ENCODE peak calls at places on chromosomes 12 and 14, in nine cellular contexts. T is H1, C is suprapubic skin, Z is A549, Q is body of pancreas, V is uterus, R is IMR-90, O is right lobe of liver, X is heart left ventricle. J is an unnamed sample.

GRCh38 chr12:48078901-48079300 is 27.0 kb downstream of the SENP1 start:
- DNase-seq in Z (no peak), R (peak), V (no peak), T (no peak), O (no peak), C (no peak), X (no peak), Q (no peak), J (no peak)

GRCh38 chr12:66107451-66107915 is 23.1 kb downstream of the LLPH start:
- DNase-seq in V (peak), Z (peak), O (peak), R (peak), Q (peak), X (peak), C (peak), T (peak), J (peak)

GRCh38 chr12:122094735-122095561 is 16.4 kb downstream of the MLXIP start:
- DNase-seq in R (peak), V (no peak), C (peak), T (no peak), X (no peak), O (no peak), Q (peak), Z (peak), J (no peak)

GRCh38 chr14:72666610-72667009 is 227.3 kb downstream of the DPF3 start:
- DNase-seq in O (no peak), T (no peak), X (no peak), V (no peak), Z (peak), R (peak), C (no peak), Q (no peak), J (no peak)

GRCh38 chr12:85440273-85440672 is 160.3 kb downstream of the ALX1 start:
- DNase-seq in T (no peak), C (no peak), X (no peak), Q (no peak), Z (peak), R (no peak), O (no peak), V (no peak), J (no peak)

GRCh38 chr12:82413994-82414393 is 55.7 kb downstream of the METTL25 start:
- DNase-seq in Z (no peak), Q (no peak), V (no peak), O (no peak), C (no peak), R (peak), T (no peak), X (no peak), J (no peak)

GRCh38 chr14:104394606-104394910 is 185.0 kb upstream of the C14orf180 start:
- DNase-seq in X (peak), R (no peak), O (no peak), C (peak), Z (no peak), T (no peak), V (no peak), Q (no peak), J (peak)

GRCh38 chr14:103702497-103703432 is 12.5 kb downstream of the XRCC3 start:
- DNase-seq in R (no peak), V (no peak), Q (no peak), X (no peak), T (no peak), Z (no peak), C (peak), O (no peak), J (no peak)

GRCh38 chr12:120903382-120903817 is 758 bp downstream of the SPPL3 start:
- DNase-seq in T (peak), X (peak), Q (peak), O (peak), C (peak), Z (peak), V (peak), R (peak), J (peak)

GRCh38 chr14:74475678-74476077 is 17.4 kb downstream of the NPC2 start:
- DNase-seq in V (no peak), O (no peak), R (peak), X (no peak), Z (no peak), T (no peak), C (no peak), Q (no peak), J (no peak)

GRCh38 chr14:104688755-104689619 is at the start of gene INF2:
- DNase-seq in C (no peak), Q (peak), O (peak), X (peak), Z (peak), V (peak), R (peak), T (peak), J (peak)

GRCh38 chr12:27521981-27522380 is 2.0 kb upstream of the PPFIBP1 start:
- DNase-seq in R (no peak), Z (no peak), T (no peak), V (no peak), O (no peak), C (no peak), X (no peak), Q (no peak), J (no peak)

GRCh38 chr12:109302358-109302757 is 6.7 kb downstream of the FOXN4 start:
- DNase-seq in V (no peak), C (no peak), R (no peak), O (no peak), Q (no peak), X (no peak), Z (peak), T (no peak), J (no peak)

GRCh38 chr12:131129839-131130238 is 176.1 kb downstream of the ADGRD1 start:
- DNase-seq in C (no peak), X (no peak), Z (no peak), T (no peak), R (no peak), Q (no peak), V (no peak), O (no peak), J (peak)

GRCh38 chr14:68328509-68328908 is 464.4 kb downstream of the ZFP36L1 start:
- DNase-seq in V (no peak), R (no peak), O (no peak), T (no peak), Z (no peak), C (no peak), Q (no peak), X (no peak), J (no peak)

GRCh38 chr12:49974231-49974675 is 1.5 kb downstream of the AQP6 start:
- DNase-seq in Z (peak), T (peak), V (peak), R (peak), Q (peak), O (peak), C (no peak), X (peak), J (peak)

GRCh38 chr12:126898562-126898961 is 1368.4 kb upstream of the TMEM132C start:
- DNase-seq in Z (no peak), O (no peak), C (no peak), T (no peak), V (no peak), X (no peak), R (no peak), Q (no peak), J (no peak)

GRCh38 chr14:70061108-70061507 is 127.6 kb downstream of the SLC8A3 start:
- DNase-seq in V (no peak), X (no peak), C (no peak), R (no peak), O (no peak), Z (no peak), Q (no peak), T (no peak), J (no peak)

GRCh38 chr14:56044196-56044595 is 74.0 kb upstream of the PELI2 start:
- DNase-seq in T (no peak), R (no peak), V (no peak), Q (no peak), C (no peak), O (no peak), Z (no peak), X (no peak), J (no peak)

GRCh38 chr12:94676011-94676709 is 25.8 kb upstream of the TMCC3 start:
- DNase-seq in T (no peak), O (peak), Q (no peak), V (no peak), Z (no peak), X (peak), C (no peak), R (no peak), J (peak)

GRCh38 chr12:53752651-53753050 is 872 bp upstream of the CISTR start:
- DNase-seq in R (no peak), O (no peak), Q (no peak), T (no peak), X (no peak), Z (no peak), V (no peak), C (no peak), J (no peak)

GRCh38 chr12:97368462-97369150 is 94.0 kb upstream of the RMST start:
- DNase-seq in Q (no peak), V (no peak), T (no peak), Z (no peak), R (no peak), X (no peak), C (no peak), O (no peak), J (no peak)

GRCh38 chr14:81504864-81505263 is 28.8 kb downstream of the SEL1L start:
- DNase-seq in X (no peak), T (no peak), C (no peak), Z (no peak), O (no peak), Q (no peak), R (no peak), V (no peak), J (no peak)

GRCh38 chr14:32332415-32333116 is 3.5 kb downstream of the AKAP6 start:
- DNase-seq in T (no peak), R (no peak), V (no peak), Q (no peak), X (no peak), O (no peak), Z (no peak), C (no peak), J (no peak)

GRCh38 chr14:33377596-33378390 is 439.1 kb downstream of the NPAS3 start:
- DNase-seq in Z (no peak), T (no peak), C (no peak), V (no peak), R (no peak), Q (no peak), X (no peak), O (no peak), J (no peak)

GRCh38 chr14:33578461-33579216 is 372.2 kb downstream of the EGLN3 start:
- DNase-seq in Q (no peak), C (no peak), O (no peak), V (no peak), X (no peak), R (no peak), T (no peak), Z (no peak), J (no peak)

GRCh38 chr12:114726092-114726710 is 42.2 kb upstream of the TBX3 start:
- DNase-seq in C (no peak), O (no peak), X (peak), Q (no peak), R (no peak), Z (no peak), V (no peak), T (no peak), J (no peak)

GRCh38 chr14:22434030-22434429 is 155.0 kb downstream of the DAD1 start:
- DNase-seq in Z (no peak), C (no peak), O (no peak), T (no peak), X (no peak), V (no peak), Q (no peak), R (no peak), J (no peak)

GRCh38 chr12:5889381-5890047 is 55.5 kb downstream of the ANO2 start:
- DNase-seq in V (no peak), R (no peak), O (no peak), T (peak), Z (peak), Q (no peak), C (no peak), X (no peak), J (no peak)

GRCh38 chr12:132014092-132014914 is 64.6 kb downstream of the EP400 start:
- DNase-seq in V (no peak), C (no peak), R (peak), X (no peak), Q (no peak), O (no peak), T (no peak), Z (no peak), J (no peak)

GRCh38 chr14:35897616-35898111 is 71.5 kb downstream of the BRMS1L start:
- DNase-seq in R (no peak), Q (no peak), O (no peak), V (no peak), Z (no peak), T (no peak), C (no peak), X (no peak), J (no peak)

GRCh38 chr12:68290126-68290525 is 36.7 kb upstream of the IL22 start:
- DNase-seq in O (no peak), Z (no peak), X (no peak), R (no peak), C (no peak), Q (no peak), V (no peak), T (no peak), J (no peak)

GRCh38 chr12:108597559-108598471 is at the start of gene TMEM119:
- DNase-seq in V (peak), Q (no peak), Z (no peak), C (peak), O (no peak), X (peak), R (peak), T (no peak), J (no peak)

GRCh38 chr14:89881839-89882238 is 72.7 kb downstream of the EFCAB11 start:
- DNase-seq in V (no peak), Q (no peak), C (no peak), T (no peak), O (no peak), R (no peak), X (no peak), Z (no peak), J (no peak)

GRCh38 chr14:82403972-82404371 is 870.3 kb upstream of the SEL1L start:
- DNase-seq in O (no peak), C (no peak), Q (no peak), Z (no peak), V (no peak), T (no peak), R (no peak), X (no peak), J (no peak)

GRCh38 chr14:34227834-34228662 is 234.0 kb downstream of the SPTSSA start:
- DNase-seq in Q (peak), T (peak), O (peak), Z (peak), V (peak), R (peak), X (peak), C (no peak), J (peak)

GRCh38 chr12:121461048-121461447 is 61.1 kb downstream of the RNF34 start:
- DNase-seq in Z (no peak), C (no peak), O (no peak), T (no peak), V (no peak), R (no peak), Q (no peak), X (no peak), J (no peak)

GRCh38 chr12:89461190-89461589 is 63.4 kb downstream of the GALNT4 start:
- DNase-seq in R (peak), Z (no peak), O (no peak), T (no peak), X (no peak), V (no peak), C (no peak), Q (no peak), J (no peak)

GRCh38 chr12:879641-880040 is 69.9 kb downstream of the RAD52 start:
- DNase-seq in V (no peak), C (no peak), Z (no peak), X (no peak), T (no peak), Q (no peak), R (peak), O (no peak), J (no peak)

GRCh38 chr12:57745485-57745881 is 644 bp downstream of the TSPAN31 start:
- DNase-seq in T (no peak), Z (no peak), C (no peak), V (no peak), O (no peak), Q (no peak), X (no peak), R (peak), J (no peak)

GRCh38 chr12:57746025-57746424 is 1.2 kb downstream of the TSPAN31 start:
- DNase-seq in R (no peak), Z (no peak), V (no peak), Q (no peak), T (no peak), C (no peak), X (no peak), O (no peak), J (no peak)

GRCh38 chr12:57744777-57745484 is at the start of gene TSPAN31:
- DNase-seq in V (peak), R (peak), X (peak), Q (peak), C (peak), O (peak), Z (peak), T (peak), J (peak)

GRCh38 chr12:57743769-57744168 is 1.1 kb upstream of the TSPAN31 start:
- DNase-seq in Z (no peak), V (no peak), O (no peak), C (no peak), Q (no peak), T (no peak), X (no peak), R (no peak), J (no peak)

GRCh38 chr12:57744194-57744776 is 554 bp upstream of the TSPAN31 start:
- DNase-seq in O (peak), C (peak), T (peak), Q (peak), Z (peak), V (peak), R (peak), X (peak), J (peak)
- TF ChIP-seq POLR2A in O (no peak), C (no peak), T (no peak), Q (no peak), Z (no peak), V (no peak), R (no peak), X (no peak), J (no peak)

GRCh38 chr12:41230756-41231155 is 42.6 kb downstream of the PDZRN4 start:
- DNase-seq in Z (no peak), O (no peak), X (no peak), Q (no peak), R (no peak), T (no peak), C (no peak), V (no peak), J (no peak)

DNA sequence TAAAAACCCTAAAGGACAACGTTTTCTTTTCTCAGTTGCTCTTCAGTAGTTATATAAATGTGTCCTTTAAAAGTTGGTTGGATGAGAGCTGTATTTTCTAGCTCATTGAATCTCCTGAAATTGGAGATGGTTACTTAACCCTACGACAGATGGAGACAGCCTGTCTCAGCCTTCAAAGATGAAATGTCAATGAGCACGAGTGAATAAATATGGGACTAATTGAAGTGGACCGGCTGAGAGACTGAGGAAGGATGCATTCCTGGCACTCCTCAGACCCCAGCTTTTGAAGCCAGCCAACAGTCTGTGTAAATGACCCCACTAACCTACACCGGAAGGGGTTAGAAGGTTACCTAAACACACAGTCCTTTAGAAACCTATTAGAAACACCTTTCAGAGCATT is 46.6 kb downstream of the PDZRN4 start:
- DNase-seq in Q (no peak), T (no peak), X (no peak), C (no peak), O (no peak), V (no peak), Z (no peak), R (no peak), J (no peak)
- TF ChIP-seq POLR2A in Q (no peak), T (no peak), X (no peak), C (no peak), O (no peak), V (no peak), Z (no peak), R (no peak), J (no peak)

GRCh38 chr14:36910578-36910977 is 248.9 kb downstream of the PAX9 start:
- DNase-seq in C (no peak), T (no peak), R (no peak), O (no peak), X (no peak), V (no peak), Q (no peak), Z (no peak), J (no peak)
- TF ChIP-seq POLR2A in C (no peak), T (no peak), R (no peak), O (no peak), X (no peak), V (no peak), Q (no peak), Z (no peak), J (no peak)

DNA sequence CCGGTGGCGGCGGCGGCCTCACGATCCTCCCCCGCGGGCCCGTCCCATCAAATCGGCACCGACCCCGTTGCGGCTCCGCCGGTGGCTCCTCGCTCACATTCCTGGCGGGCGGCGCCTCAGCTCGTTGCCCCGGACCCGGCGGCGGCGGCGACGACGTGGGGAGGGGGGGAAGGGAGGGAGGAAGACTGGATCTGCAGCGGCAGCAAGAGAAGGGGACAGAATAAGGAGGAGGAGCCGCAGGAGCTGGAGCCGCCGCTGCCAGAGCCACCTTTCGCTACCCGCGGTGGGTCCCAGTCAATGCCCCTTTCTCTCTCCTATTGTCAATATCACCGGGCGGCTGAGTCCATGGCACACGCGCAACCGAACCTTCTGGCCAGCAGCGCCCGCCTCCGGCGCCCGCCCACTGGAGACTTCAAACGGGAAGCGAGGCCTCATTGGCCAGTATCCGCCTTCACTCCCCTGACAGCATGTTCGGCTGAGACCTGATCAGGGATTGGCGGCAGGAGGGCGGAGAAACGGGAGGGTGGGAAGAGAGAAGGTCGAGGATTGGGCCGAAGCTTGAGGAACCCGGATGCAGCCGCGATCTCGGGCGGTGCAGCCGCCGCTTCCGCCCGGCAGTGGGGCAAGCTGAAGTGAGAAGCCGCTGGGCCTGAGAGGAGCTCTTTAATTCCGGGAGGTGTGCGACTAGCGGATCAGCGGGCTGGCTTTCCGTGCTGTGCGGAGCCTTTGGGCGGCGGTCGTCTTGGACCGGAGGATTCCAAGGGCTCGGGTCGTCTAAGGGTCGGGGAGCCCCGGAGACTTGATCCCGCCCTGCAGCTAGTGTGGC is at the start of gene PPP2R5E:
- DNase-seq in O (peak), X (peak), T (peak), V (peak), C (peak), Z (peak), Q (peak), R (peak), J (peak)
- TF ChIP-seq POLR2A in O (peak), X (peak), T (peak), V (peak), C (peak), Z (peak), Q (peak), R (peak), J (peak)

DNA sequence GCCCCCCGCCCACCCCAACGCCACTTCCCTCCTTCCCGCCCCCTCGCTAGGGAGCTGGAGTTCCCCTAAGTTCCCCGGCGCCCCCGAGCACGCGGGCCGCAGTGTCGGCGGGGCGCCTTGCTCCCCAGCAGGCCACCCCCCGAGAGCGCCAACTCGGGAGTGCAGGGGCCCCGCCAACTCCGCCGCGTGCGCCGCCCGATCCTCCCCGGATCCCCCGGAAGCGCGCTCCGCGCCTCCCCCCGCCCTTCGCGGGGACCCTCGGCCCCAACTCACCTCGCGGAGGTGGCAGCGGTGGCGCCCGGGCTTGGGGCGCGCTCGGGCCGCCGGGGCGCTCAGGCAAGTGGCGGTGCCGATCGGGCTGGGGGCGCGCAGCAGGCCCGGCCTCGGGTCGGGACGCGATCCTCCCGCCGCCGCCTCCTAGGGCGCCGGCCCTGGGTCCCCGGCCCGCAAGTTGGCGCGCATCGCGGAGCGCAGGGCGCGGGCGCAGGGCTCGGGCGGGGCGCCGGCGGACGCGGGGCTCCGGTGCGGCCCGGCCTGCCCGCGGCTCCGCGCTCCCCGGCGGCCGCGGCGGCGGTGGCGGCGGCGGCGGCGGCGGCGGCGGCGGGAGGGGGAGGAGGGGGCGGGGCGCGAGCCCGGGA is at the start of gene NCOR2:
- DNase-seq in X (no peak), Q (peak), Z (no peak), V (peak), O (peak), T (peak), C (peak), R (no peak), J (peak)
- TF ChIP-seq POLR2A in X (no peak), Q (no peak), Z (peak), V (no peak), O (no peak), T (no peak), C (no peak), R (no peak), J (no peak)

GRCh38 chr14:49584058-49584457 is 2.1 kb downstream of the RPS29 start:
- DNase-seq in Z (no peak), R (no peak), X (no peak), V (no peak), Q (no peak), T (no peak), C (no peak), O (no peak), J (no peak)
- TF ChIP-seq POLR2A in Z (no peak), R (no peak), X (no peak), V (no peak), Q (no peak), T (no peak), C (no peak), O (no peak), J (no peak)